ENCODE peak calls at places on chromosomes 12 and 14, in ten cellular contexts. One of them, this sample, is unnamed.

GRCh38 chr14:58730793-58731464 is 93.2 kb downstream of the DACT1 start:
- ATAC-seq in Right ventricle myocardium superior: no peak
- ATAC-seq in effector memory CD8-positive, alpha-beta T cell: no peak
- ATAC-seq in heart left ventricle: no peak
- ATAC-seq in pancreas: no peak
- ATAC-seq in left ventricle myocardium superior: no peak
- ATAC-seq in gastroesophageal sphincter: no peak
- ATAC-seq in activated T-cell treated with anti-CD3 and anti-CD28 coated beads, Interleukin-2, amount 50 U/mL, for 72 hours: no peak
- ATAC-seq in heart right ventricle: no peak
- ATAC-seq in CD4-positive, CD25-positive, alpha-beta regulatory T cell: no peak
- ATAC-seq in this sample: no peak

GRCh38 chr14:92615451-92615850 is 101.9 kb downstream of the RIN3 start:
- ATAC-seq in heart left ventricle: peak
- ATAC-seq in gastroesophageal sphincter: no peak
- ATAC-seq in activated T-cell treated with anti-CD3 and anti-CD28 coated beads, Interleukin-2, amount 50 U/mL, for 72 hours: peak
- ATAC-seq in effector memory CD8-positive, alpha-beta T cell: peak
- ATAC-seq in pancreas: no peak
- ATAC-seq in heart right ventricle: no peak
- ATAC-seq in Right ventricle myocardium superior: no peak
- ATAC-seq in CD4-positive, CD25-positive, alpha-beta regulatory T cell: peak
- ATAC-seq in left ventricle myocardium superior: peak
- ATAC-seq in this sample: no peak

GRCh38 chr12:16555630-16556029 is 50.3 kb downstream of the LMO3 start:
- ATAC-seq in effector memory CD8-positive, alpha-beta T cell: no peak
- ATAC-seq in heart left ventricle: no peak
- ATAC-seq in gastroesophageal sphincter: no peak
- ATAC-seq in pancreas: no peak
- ATAC-seq in CD4-positive, CD25-positive, alpha-beta regulatory T cell: no peak
- ATAC-seq in left ventricle myocardium superior: no peak
- ATAC-seq in Right ventricle myocardium superior: no peak
- ATAC-seq in heart right ventricle: no peak
- ATAC-seq in activated T-cell treated with anti-CD3 and anti-CD28 coated beads, Interleukin-2, amount 50 U/mL, for 72 hours: no peak
- ATAC-seq in this sample: no peak

GRCh38 chr12:128918481-128918880 is 65.2 kb downstream of the GLT1D1 start:
- ATAC-seq in Right ventricle myocardium superior: no peak
- ATAC-seq in activated T-cell treated with anti-CD3 and anti-CD28 coated beads, Interleukin-2, amount 50 U/mL, for 72 hours: peak
- ATAC-seq in effector memory CD8-positive, alpha-beta T cell: no peak
- ATAC-seq in pancreas: no peak
- ATAC-seq in heart left ventricle: no peak
- ATAC-seq in gastroesophageal sphincter: no peak
- ATAC-seq in heart right ventricle: no peak
- ATAC-seq in CD4-positive, CD25-positive, alpha-beta regulatory T cell: no peak
- ATAC-seq in left ventricle myocardium superior: no peak
- ATAC-seq in this sample: no peak

GRCh38 chr14:72155379-72155993 is 223.3 kb downstream of the RGS6 start:
- ATAC-seq in activated T-cell treated with anti-CD3 and anti-CD28 coated beads, Interleukin-2, amount 50 U/mL, for 72 hours: peak
- ATAC-seq in pancreas: no peak
- ATAC-seq in effector memory CD8-positive, alpha-beta T cell: no peak
- ATAC-seq in Right ventricle myocardium superior: no peak
- ATAC-seq in gastroesophageal sphincter: no peak
- ATAC-seq in heart right ventricle: no peak
- ATAC-seq in heart left ventricle: no peak
- ATAC-seq in left ventricle myocardium superior: no peak
- ATAC-seq in CD4-positive, CD25-positive, alpha-beta regulatory T cell: no peak
- ATAC-seq in this sample: no peak

GRCh38 chr12:112870267-112870980 is 36.3 kb upstream of the OAS1 start:
- ATAC-seq in effector memory CD8-positive, alpha-beta T cell: no peak
- ATAC-seq in pancreas: no peak
- ATAC-seq in CD4-positive, CD25-positive, alpha-beta regulatory T cell: no peak
- ATAC-seq in activated T-cell treated with anti-CD3 and anti-CD28 coated beads, Interleukin-2, amount 50 U/mL, for 72 hours: no peak
- ATAC-seq in Right ventricle myocardium superior: no peak
- ATAC-seq in left ventricle myocardium superior: no peak
- ATAC-seq in gastroesophageal sphincter: no peak
- ATAC-seq in heart left ventricle: no peak
- ATAC-seq in heart right ventricle: no peak
- ATAC-seq in this sample: no peak

GRCh38 chr12:131351319-131352028 is 359.4 kb upstream of the SFSWAP start:
- ATAC-seq in effector memory CD8-positive, alpha-beta T cell: no peak
- ATAC-seq in activated T-cell treated with anti-CD3 and anti-CD28 coated beads, Interleukin-2, amount 50 U/mL, for 72 hours: no peak
- ATAC-seq in Right ventricle myocardium superior: no peak
- ATAC-seq in heart right ventricle: no peak
- ATAC-seq in gastroesophageal sphincter: no peak
- ATAC-seq in pancreas: no peak
- ATAC-seq in CD4-positive, CD25-positive, alpha-beta regulatory T cell: no peak
- ATAC-seq in left ventricle myocardium superior: no peak
- ATAC-seq in heart left ventricle: no peak
- ATAC-seq in this sample: no peak

GRCh38 chr12:33484161-33484560 is 44.5 kb upstream of the SYT10 start:
- ATAC-seq in activated T-cell treated with anti-CD3 and anti-CD28 coated beads, Interleukin-2, amount 50 U/mL, for 72 hours: no peak
- ATAC-seq in gastroesophageal sphincter: no peak
- ATAC-seq in Right ventricle myocardium superior: no peak
- ATAC-seq in heart left ventricle: no peak
- ATAC-seq in heart right ventricle: no peak
- ATAC-seq in CD4-positive, CD25-positive, alpha-beta regulatory T cell: no peak
- ATAC-seq in effector memory CD8-positive, alpha-beta T cell: no peak
- ATAC-seq in left ventricle myocardium superior: no peak
- ATAC-seq in pancreas: no peak
- ATAC-seq in this sample: no peak

GRCh38 chr12:55847033-55847432 is 4.3 kb upstream of the MMP19 start:
- ATAC-seq in heart left ventricle: peak
- ATAC-seq in effector memory CD8-positive, alpha-beta T cell: no peak
- ATAC-seq in Right ventricle myocardium superior: peak
- ATAC-seq in left ventricle myocardium superior: peak
- ATAC-seq in gastroesophageal sphincter: peak
- ATAC-seq in pancreas: peak
- ATAC-seq in heart right ventricle: no peak
- ATAC-seq in CD4-positive, CD25-positive, alpha-beta regulatory T cell: no peak
- ATAC-seq in activated T-cell treated with anti-CD3 and anti-CD28 coated beads, Interleukin-2, amount 50 U/mL, for 72 hours: peak
- ATAC-seq in this sample: no peak

GRCh38 chr12:124554429-124555029 is 12.9 kb downstream of the NCOR2 start:
- ATAC-seq in gastroesophageal sphincter: peak
- ATAC-seq in activated T-cell treated with anti-CD3 and anti-CD28 coated beads, Interleukin-2, amount 50 U/mL, for 72 hours: peak
- ATAC-seq in effector memory CD8-positive, alpha-beta T cell: no peak
- ATAC-seq in heart right ventricle: peak
- ATAC-seq in Right ventricle myocardium superior: peak
- ATAC-seq in pancreas: peak
- ATAC-seq in CD4-positive, CD25-positive, alpha-beta regulatory T cell: no peak
- ATAC-seq in heart left ventricle: peak
- ATAC-seq in left ventricle myocardium superior: peak
- ATAC-seq in this sample: no peak

GRCh38 chr12:121030576-121031212 is 8.4 kb downstream of the OASL start:
- ATAC-seq in effector memory CD8-positive, alpha-beta T cell: no peak
- ATAC-seq in left ventricle myocardium superior: no peak
- ATAC-seq in gastroesophageal sphincter: no peak
- ATAC-seq in CD4-positive, CD25-positive, alpha-beta regulatory T cell: no peak
- ATAC-seq in Right ventricle myocardium superior: no peak
- ATAC-seq in heart right ventricle: no peak
- ATAC-seq in heart left ventricle: no peak
- ATAC-seq in pancreas: no peak
- ATAC-seq in activated T-cell treated with anti-CD3 and anti-CD28 coated beads, Interleukin-2, amount 50 U/mL, for 72 hours: no peak
- ATAC-seq in this sample: no peak